ENCODE peak calls at places on chromosome 21, in eight cellular contexts. R is heart left ventricle, N is IMR-90, P is ovary, W is prostate gland, S is A549, J is suprapubic skin, A is adrenal gland. X is an unnamed sample.

GRCh38 chr21:32136546-32136945 is 142.3 kb downstream of the MIS18A start:
- DNase-seq in R (no peak), N (no peak), P (no peak), W (no peak), S (no peak), J (no peak), A (no peak), X (no peak)

GRCh38 chr21:10418649-10419048 is 102.7 kb upstream of the TPTE start:
- DNase-seq in R (no peak), N (no peak), P (no peak), W (no peak), S (no peak), J (no peak), A (no peak), X (no peak)

GRCh38 chr21:26659181-26659580 is 86.1 kb upstream of the CYYR1 start:
- DNase-seq in R (no peak), N (no peak), P (no peak), W (no peak), S (no peak), J (no peak), A (no peak), X (no peak)

GRCh38 chr21:35850542-35851103 is 209.7 kb downstream of the SETD4 start:
- DNase-seq in R (peak), N (no peak), P (no peak), W (no peak), S (no peak), J (no peak), A (no peak), X (no peak)

GRCh38 chr21:43864806-43865470 is at the start of gene AGPAT3:
- DNase-seq in R (peak), N (no peak), P (no peak), W (no peak), S (no peak), J (no peak), A (no peak), X (no peak)

GRCh38 chr21:33096426-33096825 is 26.5 kb downstream of the OLIG1 start:
- DNase-seq in R (no peak), N (no peak), P (no peak), W (no peak), S (no peak), J (no peak), A (no peak), X (no peak)

GRCh38 chr21:20729376-20729775 is 268.8 kb upstream of the NCAM2 start:
- DNase-seq in R (no peak), N (no peak), P (no peak), W (no peak), S (no peak), J (no peak), A (no peak), X (no peak)

GRCh38 chr21:37087188-37087587 is 14.1 kb downstream of the TTC3 start:
- DNase-seq in R (no peak), N (peak), P (no peak), W (no peak), S (peak), J (no peak), A (peak), X (no peak)

GRCh38 chr21:42234026-42234425 is 15.1 kb downstream of the ABCG1 start:
- DNase-seq in R (no peak), N (no peak), P (no peak), W (no peak), S (no peak), J (no peak), A (no peak), X (no peak)

GRCh38 chr21:42460391-42461184 is 35.4 kb downstream of the RSPH1 start:
- DNase-seq in R (no peak), N (no peak), P (no peak), W (no peak), S (no peak), J (peak), A (no peak), X (peak)

GRCh38 chr21:31108969-31109368 is 70.7 kb upstream of the KRTAP19-8 start:
- DNase-seq in R (no peak), N (peak), P (no peak), W (no peak), S (no peak), J (no peak), A (no peak), X (no peak)

GRCh38 chr21:35860181-35860869 is 200.0 kb downstream of the SETD4 start:
- DNase-seq in R (no peak), N (no peak), P (no peak), W (no peak), S (no peak), J (no peak), A (no peak), X (no peak)

GRCh38 chr21:37071561-37072238 is 1.2 kb downstream of the PIGP start:
- DNase-seq in R (no peak), N (peak), P (peak), W (peak), S (peak), J (peak), A (peak), X (peak)

GRCh38 chr21:17802568-17802967 is 16.6 kb downstream of the C21orf91 start:
- DNase-seq in R (no peak), N (peak), P (no peak), W (no peak), S (no peak), J (no peak), A (no peak), X (no peak)

GRCh38 chr21:20999567-21000169 is 1.5 kb downstream of the NCAM2 start:
- DNase-seq in R (no peak), N (peak), P (no peak), W (no peak), S (peak), J (no peak), A (peak), X (no peak)

GRCh38 chr21:38178653-38179503 is 77.9 kb upstream of the KCNJ15 start:
- DNase-seq in R (no peak), N (no peak), P (no peak), W (no peak), S (no peak), J (no peak), A (no peak), X (no peak)
- TF ChIP-seq POLR2A in R (no peak), N (no peak), P (no peak), W (no peak), S (no peak), J (no peak), A (no peak), X (no peak)

DNA sequence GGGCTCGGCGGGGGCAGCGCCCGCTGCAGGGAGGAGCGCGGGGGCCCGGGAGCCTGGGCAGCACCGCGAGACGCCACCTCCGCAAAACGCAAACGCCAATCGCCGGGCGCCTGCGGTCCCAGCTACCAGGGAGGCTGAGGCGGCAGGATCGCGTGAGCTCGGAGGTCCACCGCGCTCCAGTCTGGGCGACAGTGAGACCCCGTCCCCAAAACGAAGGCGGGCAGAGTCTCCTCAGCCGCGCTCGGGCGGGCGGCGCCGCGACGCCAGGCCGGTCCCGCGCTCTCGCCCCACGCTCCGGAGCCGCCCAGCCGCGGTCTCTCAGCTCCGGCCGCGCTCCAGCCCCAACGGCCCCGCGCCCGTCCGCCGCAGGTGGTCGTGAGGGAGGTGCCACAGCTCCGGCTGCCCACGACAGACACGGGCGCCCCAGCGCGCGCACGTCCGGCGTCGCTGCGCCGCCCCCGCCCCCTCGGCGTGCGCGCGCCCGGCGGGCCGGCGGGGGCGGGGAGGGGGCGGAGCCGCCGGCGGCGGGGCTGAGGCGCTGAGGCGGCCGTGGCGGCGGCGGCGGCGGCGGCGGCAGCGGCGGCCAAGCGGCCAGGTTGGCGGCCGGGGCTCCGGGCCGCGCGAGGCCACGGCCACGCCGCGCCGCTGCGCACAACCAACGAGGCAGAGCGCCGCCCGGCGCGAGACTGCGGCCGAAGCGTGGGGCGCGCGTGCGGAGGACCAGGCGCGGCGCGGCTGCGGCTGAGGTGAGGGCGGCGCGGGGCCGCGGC is at the start of gene ADARB1:
- DNase-seq in R (peak), N (peak), P (peak), W (peak), S (peak), J (no peak), A (peak), X (peak)
- TF ChIP-seq CTCF in R (no peak), N (no peak), P (no peak), W (no peak), S (no peak), J (no peak), A (no peak), X (no peak)

GRCh38 chr21:25563399-25564116 is 43.7 kb downstream of the MRPL39 start:
- DNase-seq in R (no peak), N (no peak), P (no peak), W (no peak), S (no peak), J (no peak), A (no peak), X (peak)

GRCh38 chr21:25560151-25560783 is 47.0 kb downstream of the MRPL39 start:
- DNase-seq in R (no peak), N (no peak), P (no peak), W (no peak), S (no peak), J (no peak), A (no peak), X (no peak)

GRCh38 chr21:25564349-25564948 is 42.8 kb downstream of the MRPL39 start:
- DNase-seq in R (no peak), N (no peak), P (no peak), W (no peak), S (no peak), J (no peak), A (no peak), X (no peak)

GRCh38 chr21:25561668-25562641 is 45.3 kb downstream of the MRPL39 start:
- DNase-seq in R (peak), N (peak), P (peak), W (no peak), S (peak), J (peak), A (peak), X (peak)

DNA sequence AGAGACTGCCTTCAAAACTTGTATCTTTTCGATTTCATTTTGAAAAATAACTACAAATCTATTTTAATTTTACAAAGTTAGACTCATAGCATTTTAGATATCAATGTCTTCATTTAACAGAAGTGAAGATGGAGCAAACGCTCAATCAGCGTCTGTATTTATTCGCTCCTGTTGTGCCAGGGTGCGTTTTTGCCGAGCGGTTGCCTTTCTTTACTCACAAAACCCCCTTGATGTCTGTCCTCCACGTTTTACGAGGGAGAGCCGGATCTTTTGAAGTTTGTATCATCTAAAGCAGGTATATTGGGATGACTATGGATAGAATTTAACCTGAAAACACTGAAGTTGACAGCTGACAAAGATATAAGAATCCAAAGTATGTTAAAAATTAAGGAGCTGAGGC is 44.6 kb downstream of the MRPL39 start:
- DNase-seq in R (no peak), N (no peak), P (no peak), W (no peak), S (no peak), J (no peak), A (no peak), X (no peak)
- H3K4me3 ChIP-seq in R (no peak), N (peak), P (peak), W (peak), S (no peak), J (peak), A (no peak), X (peak)

DNA sequence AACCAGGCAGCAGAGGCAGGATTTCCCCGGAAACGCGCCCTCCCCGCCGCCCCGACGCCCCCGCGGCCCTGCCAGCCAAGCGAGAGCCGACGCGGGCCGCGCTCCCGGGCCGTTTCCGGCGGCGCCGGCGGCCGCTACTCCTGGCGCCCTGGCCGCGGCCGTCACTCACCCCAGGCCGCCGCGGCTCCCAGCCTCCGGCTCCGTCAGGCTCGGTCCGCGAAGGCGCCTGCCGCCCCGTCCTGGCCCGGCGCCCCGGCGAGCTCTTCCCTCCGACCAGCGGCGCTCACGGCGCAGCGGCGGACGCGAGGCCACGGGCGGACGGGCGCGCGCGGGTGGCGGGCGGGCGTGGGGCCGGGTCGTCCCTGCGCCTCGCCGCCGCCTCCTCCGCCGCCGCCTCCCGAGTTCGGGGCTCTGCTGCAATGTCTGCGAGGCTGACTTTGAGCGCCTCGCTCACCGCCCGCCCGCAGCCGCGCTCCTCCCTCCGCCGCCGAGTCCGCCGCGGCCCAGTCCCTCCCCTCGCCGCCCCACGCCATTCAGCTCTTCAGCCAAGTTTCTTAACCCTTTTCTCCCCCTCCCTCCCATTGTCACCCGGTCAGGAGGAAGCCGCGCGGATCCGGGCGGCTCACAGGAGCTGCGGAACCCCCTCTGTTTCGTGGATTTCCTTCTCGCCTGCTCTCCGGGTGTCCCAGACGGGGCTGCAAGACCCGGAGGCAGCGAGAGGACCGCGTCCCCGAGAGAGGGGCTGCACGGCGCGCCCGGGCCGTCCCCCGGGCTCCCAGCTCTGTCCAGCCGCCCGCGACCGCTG is at the start of gene NRIP1:
- DNase-seq in R (peak), N (peak), P (peak), W (peak), S (peak), J (peak), A (peak), X (peak)
- TF ChIP-seq POLR2A in R (peak), N (peak), P (peak), W (peak), S (peak), J (peak), A (peak), X (peak)

GRCh38 chr21:16081304-16081703 is 351.5 kb downstream of the USP25 start:
- DNase-seq in R (no peak), N (no peak), P (no peak), W (no peak), S (no peak), J (no peak), A (no peak), X (no peak)

GRCh38 chr21:16084776-16085364 is 355.1 kb downstream of the USP25 start:
- DNase-seq in R (no peak), N (peak), P (no peak), W (no peak), S (no peak), J (peak), A (peak), X (no peak)

GRCh38 chr21:16079830-16080229 is 350.0 kb downstream of the USP25 start:
- DNase-seq in R (no peak), N (peak), P (no peak), W (peak), S (peak), J (no peak), A (no peak), X (no peak)

GRCh38 chr21:16085436-16085835 is 355.7 kb downstream of the USP25 start:
- DNase-seq in R (no peak), N (peak), P (no peak), W (no peak), S (no peak), J (no peak), A (no peak), X (no peak)

GRCh38 chr21:16082038-16082816 is 352.4 kb downstream of the USP25 start:
- DNase-seq in R (no peak), N (peak), P (no peak), W (no peak), S (peak), J (no peak), A (no peak), X (no peak)
- TF ChIP-seq CTCF in R (peak), N (peak), P (peak), W (peak), S (peak), J (peak), A (peak), X (peak)

DNA sequence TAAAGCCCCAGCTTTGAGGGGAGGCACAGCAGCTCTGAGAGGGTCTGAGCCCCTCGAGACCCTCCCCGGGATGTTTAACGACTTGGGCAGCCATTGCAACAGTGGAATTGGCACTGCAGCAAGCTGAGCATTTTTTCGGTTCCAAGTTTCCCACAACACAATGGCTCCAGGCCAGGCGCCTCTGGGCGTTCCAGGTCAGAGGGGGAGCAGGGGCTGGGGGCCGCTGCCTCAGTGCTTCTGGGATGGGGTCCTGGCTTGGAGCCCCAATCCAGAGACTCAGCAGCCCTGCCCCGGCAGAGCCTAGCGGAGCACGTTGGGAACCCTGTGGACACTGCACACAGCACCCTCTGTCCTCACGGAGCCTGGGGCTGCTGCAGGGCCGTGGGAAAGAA is 50.0 kb downstream of the COL18A1 start:
- DNase-seq in R (peak), N (no peak), P (no peak), W (no peak), S (no peak), J (no peak), A (no peak), X (no peak)
- H3K4me3 ChIP-seq in R (no peak), N (no peak), P (peak), W (peak), S (no peak), J (peak), A (no peak), X (no peak)

X was measured in Peyer's patch.